ENCODE peak calls at places on chromosomes 7 and 10, in eight cellular contexts. I is choroid plexus epithelial cell; B is foreskin fibroblast; O is left cardiac atrium; H is amygdala; Y is kidney; U is stimulated activated CD4-positive, alpha-beta T cell treated with anti-CD3 and anti-CD28 coated beads, Interleukin-15, amount 100 ng/mL, for 1 hour; K is NCI-H748 treated with DMSO at 0.1 percent for 48 hours. C is an unnamed sample.

GRCh38 chr7:138066954-138067394 is 9.3 kb upstream of the AKR1D1 start:
- DNase-seq in I (no peak), B (no peak), O (no peak), H (no peak), Y (no peak), U (no peak), K (no peak), C (no peak)

GRCh38 chr7:108351715-108352114 is 104.5 kb downstream of the NRCAM start:
- DNase-seq in I (peak), B (peak), O (no peak), H (no peak), Y (no peak), U (no peak), K (peak), C (no peak)

GRCh38 chr7:1156782-1157535 is 3.0 kb downstream of the ZFAND2A start:
- DNase-seq in I (peak), B (peak), O (no peak), H (no peak), Y (peak), U (no peak), K (no peak), C (peak)

GRCh38 chr7:5482020-5482498 is 58.4 kb upstream of the TNRC18 start:
- DNase-seq in I (no peak), B (no peak), O (no peak), H (no peak), Y (no peak), U (no peak), K (no peak), C (no peak)

GRCh38 chr7:91127974-91128373 is 136.3 kb upstream of the FZD1 start:
- DNase-seq in I (no peak), B (no peak), O (no peak), H (no peak), Y (no peak), U (no peak), K (no peak), C (no peak)

GRCh38 chr10:78807504-78808202 is 261.1 kb upstream of the ZMIZ1 start:
- DNase-seq in I (no peak), B (no peak), O (no peak), H (no peak), Y (no peak), U (no peak), K (no peak), C (no peak)

GRCh38 chr7:151403764-151404163 is 6.1 kb downstream of the WDR86 start:
- DNase-seq in I (peak), B (no peak), O (no peak), H (no peak), Y (peak), U (no peak), K (no peak), C (peak)

GRCh38 chr7:116436305-116436826 is 63.2 kb upstream of the CAV2 start:
- DNase-seq in I (no peak), B (no peak), O (no peak), H (no peak), Y (no peak), U (no peak), K (no peak), C (no peak)

GRCh38 chr10:62374862-62375710 is 917 bp downstream of the ZNF365 start:
- DNase-seq in I (peak), B (peak), O (no peak), H (no peak), Y (no peak), U (no peak), K (no peak), C (no peak)

GRCh38 chr10:113663142-113663541 is 699 bp downstream of the NRAP start:
- DNase-seq in I (no peak), B (no peak), O (no peak), H (no peak), Y (no peak), U (no peak), K (no peak), C (no peak)

GRCh38 chr7:25624837-25625236 is 396.6 kb upstream of the NPVF start:
- DNase-seq in I (peak), B (no peak), O (peak), H (no peak), Y (peak), U (no peak), K (no peak), C (no peak)

GRCh38 chr10:44935201-44935960 is 24.2 kb upstream of the RASSF4 start:
- DNase-seq in I (peak), B (peak), O (peak), H (peak), Y (no peak), U (no peak), K (no peak), C (peak)

GRCh38 chr10:78464118-78464855 is 430.6 kb downstream of the RPS24 start:
- DNase-seq in I (no peak), B (no peak), O (no peak), H (no peak), Y (no peak), U (no peak), K (no peak), C (no peak)

GRCh38 chr10:32205666-32206065 is 141.3 kb downstream of the EPC1 start:
- DNase-seq in I (no peak), B (peak), O (no peak), H (no peak), Y (no peak), U (no peak), K (no peak), C (no peak)

GRCh38 chr10:28001353-28001752 is 2.5 kb upstream of the ODAD2 start:
- DNase-seq in I (no peak), B (no peak), O (no peak), H (no peak), Y (no peak), U (no peak), K (no peak), C (no peak)

GRCh38 chr10:103921750-103922195 is 3.8 kb upstream of the STN1 start:
- DNase-seq in I (peak), B (peak), O (no peak), H (no peak), Y (no peak), U (no peak), K (no peak), C (no peak)

GRCh38 chr7:149495785-149496641 is 1.6 kb downstream of the ZNF746 start:
- DNase-seq in I (peak), B (peak), O (peak), H (peak), Y (peak), U (no peak), K (peak), C (peak)

GRCh38 chr10:3542185-3542611 is 242.8 kb downstream of the KLF6 start:
- DNase-seq in I (peak), B (peak), O (no peak), H (no peak), Y (no peak), U (no peak), K (no peak), C (no peak)

GRCh38 chr7:28802450-28802849 is 155.7 kb downstream of the TRIL start:
- DNase-seq in I (no peak), B (no peak), O (no peak), H (no peak), Y (no peak), U (no peak), K (no peak), C (no peak)

GRCh38 chr10:103545771-103546281 is 52.3 kb downstream of the NEURL1 start:
- DNase-seq in I (no peak), B (no peak), O (no peak), H (no peak), Y (no peak), U (no peak), K (no peak), C (peak)